ENCODE peak calls at places on chromosomes 13 and 19, in four cellular contexts. A is NCI-H1092, E is C1 segment of cervical spinal cord, B is NCI-H2171 treated with DMSO at 0.1 percent for 48 hours. Y is an unnamed sample.

GRCh38 chr13:46170268-46170667 is 11.7 kb downstream of the LCP1 start:
- DNase-seq in A (no peak), E (no peak), B (no peak), Y (no peak)

GRCh38 chr19:1474011-1474764 is 4.8 kb downstream of the C19orf25 start:
- DNase-seq in A (no peak), E (peak), B (no peak), Y (no peak)

GRCh38 chr19:33906578-33907335 is 110.1 kb downstream of the KCTD15 start:
- DNase-seq in A (no peak), E (peak), B (no peak), Y (no peak)

GRCh38 chr13:34731486-34731885 is 210.6 kb upstream of the NBEA start:
- DNase-seq in A (no peak), E (no peak), B (no peak), Y (no peak)

GRCh38 chr13:44211286-44211685 is 162.3 kb upstream of the SERP2 start:
- DNase-seq in A (no peak), E (peak), B (no peak), Y (no peak)

GRCh38 chr13:28117689-28118377 is 17.5 kb upstream of the FLT3 start:
- DNase-seq in A (peak), E (no peak), B (peak), Y (no peak)

GRCh38 chr13:102769679-102770078 is 3.9 kb downstream of the TEX30 start:
- DNase-seq in A (no peak), E (no peak), B (peak), Y (no peak)

GRCh38 chr19:32459199-32459865 is 53.8 kb downstream of the DPY19L3 start:
- DNase-seq in A (no peak), E (no peak), B (no peak), Y (no peak)

GRCh38 chr13:76292726-76293125 is 593.5 kb downstream of the KCTD12 start:
- DNase-seq in A (no peak), E (no peak), B (no peak), Y (no peak)

GRCh38 chr13:27040826-27041108 is 130.8 kb downstream of the USP12 start:
- DNase-seq in A (no peak), E (no peak), B (no peak), Y (no peak)

GRCh38 chr13:35225582-35225981 is 250.9 kb downstream of the MAB21L1 start:
- DNase-seq in A (no peak), E (no peak), B (peak), Y (no peak)

GRCh38 chr19:1113278-1113985 is 9.6 kb downstream of the GPX4 start:
- DNase-seq in A (no peak), E (peak), B (peak), Y (no peak)

GRCh38 chr19:52351512-52351911 is 15.5 kb downstream of the ZNF610 start:
- DNase-seq in A (no peak), E (no peak), B (no peak), Y (no peak)

GRCh38 chr19:43548706-43549105 is 15.7 kb downstream of the ZNF575 start:
- DNase-seq in A (no peak), E (no peak), B (no peak), Y (no peak)

GRCh38 chr19:33641956-33642498 is 20.3 kb downstream of the CHST8 start:
- DNase-seq in A (no peak), E (no peak), B (no peak), Y (no peak)

GRCh38 chr13:49348748-49349147 is 95.1 kb downstream of the CAB39L start:
- DNase-seq in A (no peak), E (no peak), B (no peak), Y (no peak)

Y was measured in HS-5.